ENCODE peak calls at places on chromosomes 6 and 20, in six cellular contexts. One of them, this sample, is unnamed.

GRCh38 chr6:108798672-108799355 is 49.4 kb upstream of the ARMC2 start:
- DNase-seq in substantia nigra: no peak
- DNase-seq in IMR-90: no peak
- DNase-seq in K562: no peak
- DNase-seq in prostate gland: no peak
- DNase-seq in PC-9: no peak
- DNase-seq in this sample: peak; percentile 82

GRCh38 chr6:13331516-13332348 is 3.4 kb upstream of the TBC1D7 start:
- DNase-seq in PC-9: no peak
- DNase-seq in substantia nigra: no peak
- DNase-seq in IMR-90: peak; percentile 29
- DNase-seq in prostate gland: peak; percentile 12
- DNase-seq in K562: peak; percentile 42
- DNase-seq in this sample: no peak

GRCh38 chr20:12293900-12294299 is 376.2 kb downstream of the BTBD3 start:
- DNase-seq in substantia nigra: no peak
- DNase-seq in IMR-90: no peak
- DNase-seq in K562: no peak
- DNase-seq in prostate gland: no peak
- DNase-seq in PC-9: no peak
- DNase-seq in this sample: no peak

GRCh38 chr6:34912715-34913464 is 23.8 kb downstream of the ANKS1A start:
- DNase-seq in PC-9: no peak
- DNase-seq in substantia nigra: no peak
- DNase-seq in K562: no peak
- DNase-seq in prostate gland: no peak
- DNase-seq in IMR-90: peak; percentile 89
- DNase-seq in this sample: no peak

GRCh38 chr6:160992323-160993314 is 1.1 kb downstream of the MAP3K4 start:
- DNase-seq in PC-9: peak; percentile 20
- DNase-seq in K562: peak; percentile 76
- DNase-seq in substantia nigra: peak; percentile 20
- DNase-seq in IMR-90: peak; percentile 70
- DNase-seq in prostate gland: peak; percentile 67
- DNase-seq in this sample: peak; percentile 61

GRCh38 chr6:84882768-84883766 is 118.7 kb upstream of the TBX18 start:
- DNase-seq in IMR-90: no peak
- DNase-seq in K562: no peak
- DNase-seq in PC-9: no peak
- DNase-seq in substantia nigra: no peak
- DNase-seq in prostate gland: no peak
- DNase-seq in this sample: no peak

GRCh38 chr20:19737025-19737424 is 21.0 kb upstream of the RIN2 start:
- DNase-seq in substantia nigra: no peak
- DNase-seq in prostate gland: no peak
- DNase-seq in PC-9: peak; percentile 25
- DNase-seq in K562: no peak
- DNase-seq in IMR-90: peak; percentile 48
- DNase-seq in this sample: no peak

GRCh38 chr6:74044417-74045096 is 348.6 kb downstream of the CD109 start:
- DNase-seq in K562: no peak
- DNase-seq in PC-9: no peak
- DNase-seq in IMR-90: peak; percentile 57
- DNase-seq in prostate gland: no peak
- DNase-seq in substantia nigra: no peak
- DNase-seq in this sample: no peak

GRCh38 chr6:128903715-128904114 is 20.8 kb downstream of the LAMA2 start:
- DNase-seq in prostate gland: no peak
- DNase-seq in PC-9: no peak
- DNase-seq in IMR-90: no peak
- DNase-seq in substantia nigra: no peak
- DNase-seq in K562: no peak
- DNase-seq in this sample: no peak

GRCh38 chr6:20353134-20353533 is 48.5 kb upstream of the E2F3 start:
- DNase-seq in substantia nigra: no peak
- DNase-seq in K562: no peak
- DNase-seq in PC-9: no peak
- DNase-seq in prostate gland: no peak
- DNase-seq in IMR-90: no peak
- DNase-seq in this sample: no peak

DNA sequence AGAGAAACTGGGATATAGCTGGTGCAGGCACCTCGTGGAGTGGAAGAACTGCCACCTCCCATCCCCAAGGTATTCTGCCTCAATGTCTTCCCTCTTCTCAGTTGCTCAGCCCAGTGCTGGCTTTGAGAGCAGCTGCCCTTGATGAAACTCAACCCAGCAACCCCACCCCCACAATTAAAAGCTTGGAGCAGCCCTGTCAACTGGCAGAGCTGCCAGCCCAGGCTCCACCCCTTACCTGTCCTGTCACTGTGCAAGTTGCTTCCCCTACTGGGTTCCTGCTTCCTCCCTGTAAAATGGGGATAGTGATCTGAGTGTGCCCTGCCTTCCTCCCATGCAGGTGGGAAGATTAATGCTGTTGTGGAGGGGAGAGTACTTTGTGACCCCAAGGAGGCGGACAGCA is 4.5 kb downstream of the TMEM63B start:
- DNase-seq in prostate gland: peak; percentile 51
- DNase-seq in IMR-90: no peak
- DNase-seq in K562: no peak
- DNase-seq in PC-9: no peak
- DNase-seq in substantia nigra: no peak
- DNase-seq in this sample: peak; percentile 24
- H3K27ac ChIP-seq in prostate gland: no peak overlapping the region
- H3K27ac ChIP-seq in IMR-90: no peak overlapping the region
- H3K27ac ChIP-seq in K562: no peak overlapping the region
- H3K27ac ChIP-seq in PC-9: no peak overlapping the region
- H3K27ac ChIP-seq in substantia nigra: no peak overlapping the region
- H3K27ac ChIP-seq in this sample: no peak overlapping the region

GRCh38 chr20:2942439-2942838 is 69.2 kb downstream of the PTPRA start:
- DNase-seq in IMR-90: peak; percentile 59
- DNase-seq in prostate gland: no peak
- DNase-seq in substantia nigra: no peak
- DNase-seq in K562: no peak
- DNase-seq in PC-9: no peak
- DNase-seq in this sample: no peak

GRCh38 chr20:2948968-2949367 is 75.7 kb downstream of the PTPRA start:
- DNase-seq in prostate gland: no peak
- DNase-seq in PC-9: no peak
- DNase-seq in IMR-90: no peak
- DNase-seq in substantia nigra: no peak
- DNase-seq in K562: no peak
- DNase-seq in this sample: no peak

GRCh38 chr20:2946988-2947961 is 74.0 kb downstream of the PTPRA start:
- DNase-seq in PC-9: no peak
- DNase-seq in prostate gland: peak; percentile 12
- DNase-seq in K562: peak; percentile 30
- DNase-seq in substantia nigra: peak; percentile 54
- DNase-seq in IMR-90: peak; percentile 75
- DNase-seq in this sample: no peak
- H3K27ac ChIP-seq in PC-9: no peak overlapping the region
- H3K27ac ChIP-seq in prostate gland: no peak overlapping the region
- H3K27ac ChIP-seq in K562: peak overlapping the region; percentile 78
- H3K27ac ChIP-seq in substantia nigra: peak overlapping the region; percentile 83
- H3K27ac ChIP-seq in IMR-90: peak overlapping the region; percentile 24
- H3K27ac ChIP-seq in this sample: no peak overlapping the region

GRCh38 chr6:56869346-56869745 is 85.6 kb upstream of the BEND6 start:
- DNase-seq in substantia nigra: no peak
- DNase-seq in IMR-90: no peak
- DNase-seq in prostate gland: no peak
- DNase-seq in K562: no peak
- DNase-seq in PC-9: no peak
- DNase-seq in this sample: no peak
- H3K27ac ChIP-seq in substantia nigra: no peak overlapping the region
- H3K27ac ChIP-seq in IMR-90: peak overlapping the region; percentile 64
- H3K27ac ChIP-seq in prostate gland: no peak overlapping the region
- H3K27ac ChIP-seq in K562: no peak overlapping the region
- H3K27ac ChIP-seq in PC-9: peak overlapping the region; percentile 85
- H3K27ac ChIP-seq in this sample: no peak overlapping the region

DNA sequence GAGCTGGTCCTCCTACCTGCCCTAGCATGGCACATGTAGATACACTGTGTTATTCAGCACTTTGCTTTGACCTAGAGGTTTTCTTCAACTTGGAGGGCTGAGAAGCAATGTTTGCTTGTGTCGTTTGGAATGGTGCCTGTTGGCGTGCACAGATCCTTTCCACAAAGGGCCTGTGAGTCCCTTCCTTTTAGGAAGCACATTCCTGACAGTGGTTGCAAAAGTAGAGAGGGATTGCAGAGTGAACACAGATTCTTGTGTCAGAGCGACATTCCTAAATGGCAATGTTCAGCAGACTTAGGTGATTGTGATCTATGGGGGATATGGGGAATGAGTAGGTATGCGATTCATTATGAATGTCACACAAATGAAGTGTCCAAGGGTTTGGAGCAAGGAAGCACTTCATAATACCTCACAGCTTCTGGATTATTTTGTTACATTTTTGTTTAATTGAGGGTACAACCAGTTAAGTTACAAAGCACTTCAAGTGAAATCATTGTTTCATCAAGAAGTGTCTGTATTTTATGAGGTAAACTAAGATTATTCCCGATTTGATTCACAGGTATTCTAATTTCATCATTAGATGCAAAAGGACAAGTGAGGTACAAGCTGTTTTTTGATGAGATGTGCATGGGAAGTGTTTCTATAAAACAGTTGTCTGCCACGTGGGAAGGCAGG is 711 bp upstream of the RNF144B start:
- DNase-seq in substantia nigra: no peak
- DNase-seq in PC-9: no peak
- DNase-seq in prostate gland: peak; percentile 64
- DNase-seq in IMR-90: peak; percentile 38
- DNase-seq in K562: no peak
- DNase-seq in this sample: no peak
- H3K27ac ChIP-seq in substantia nigra: no peak overlapping the region
- H3K27ac ChIP-seq in PC-9: peak overlapping the region; percentile 76
- H3K27ac ChIP-seq in prostate gland: peak overlapping the region; percentile 77
- H3K27ac ChIP-seq in IMR-90: no peak overlapping the region
- H3K27ac ChIP-seq in K562: no peak overlapping the region
- H3K27ac ChIP-seq in this sample: no peak overlapping the region

This sample was measured in WERI-Rb-1.